ENCODE peak calls at places on chromosomes 2 and 18, in six cellular contexts. Y is GM23338, U is keratinocyte, H is HTR-8/SVneo, G is EH, E is glomerular endothelial cell. A is an unnamed sample.

GRCh38 chr18:13229021-13229671 is 10.6 kb downstream of the LDLRAD4 start:
- DNase-seq in E (no peak), G (no peak), U (no peak), H (no peak), Y (no peak), A (no peak)

GRCh38 chr2:136072616-136073015 is 45.3 kb downstream of the CXCR4 start:
- DNase-seq in Y (no peak), H (no peak), U (no peak), G (no peak), E (no peak), A (no peak)

GRCh38 chr2:7803515-7803914 is 878.3 kb upstream of the ID2 start:
- DNase-seq in E (no peak), H (no peak), U (no peak), G (no peak), Y (no peak), A (no peak)

GRCh38 chr2:205800804-205801203 is 118.5 kb downstream of the NRP2 start:
- DNase-seq in E (peak), G (peak), H (no peak), Y (no peak), U (no peak), A (no peak)

GRCh38 chr2:21096458-21096857 is 27.3 kb upstream of the TDRD15 start:
- DNase-seq in G (no peak), U (no peak), H (no peak), Y (no peak), E (no peak), A (no peak)

GRCh38 chr2:102268529-102269524 is 42.5 kb upstream of the IL1RL1 start:
- DNase-seq in U (no peak), Y (no peak), G (peak), H (peak), E (no peak), A (no peak)

GRCh38 chr18:58871514-58872490 is 7.1 kb downstream of the ZNF532 start:
- DNase-seq in H (no peak), E (no peak), G (peak), Y (no peak), U (no peak), A (no peak)

GRCh38 chr2:218860950-218861381 is 1.4 kb downstream of the WNT6 start:
- DNase-seq in U (no peak), H (peak), G (peak), E (no peak), Y (peak), A (peak)

GRCh38 chr2:145258903-145259579 is 739.1 kb upstream of the ZEB2 start:
- DNase-seq in Y (no peak), H (no peak), G (peak), E (no peak), U (no peak), A (peak)

GRCh38 chr2:52934354-52934898 is 833.2 kb upstream of the CHAC2 start:
- DNase-seq in U (peak), Y (no peak), G (peak), E (no peak), H (peak), A (no peak)

GRCh38 chr2:147467441-147467840 is 377.4 kb upstream of the ACVR2A start:
- DNase-seq in U (no peak), H (no peak), E (no peak), Y (no peak), G (no peak), A (no peak)

GRCh38 chr2:148122788-148123187 is 101.9 kb downstream of the MBD5 start:
- DNase-seq in G (peak), H (no peak), E (no peak), Y (no peak), U (no peak), A (no peak)

GRCh38 chr18:60259052-60259681 is 113.4 kb downstream of the MC4R start:
- DNase-seq in H (no peak), U (no peak), G (peak), E (no peak), Y (no peak), A (no peak)

GRCh38 chr18:987325-988186 is 82.9 kb downstream of the ADCYAP1 start:
- DNase-seq in Y (no peak), G (peak), H (peak), E (peak), U (no peak), A (no peak)

GRCh38 chr2:13193075-13193474 is 476.3 kb downstream of the TRIB2 start:
- DNase-seq in H (no peak), Y (peak), U (no peak), E (no peak), G (peak), A (no peak)

GRCh38 chr2:48531141-48531648 is 1.2 kb downstream of the STON1 start:
- DNase-seq in G (peak), U (peak), H (peak), E (no peak), Y (peak), A (no peak)

A was measured in natural killer cell treated with Interleukin-12 subunit alpha and Interleukin-12 subunit beta and Interleukin-15 and Interleukin-18, amount 100 ng/mL, for 72 hours.